ENCODE peak calls at places on chromosomes 3 and 15, in seven cellular contexts. One of them, this sample, is unnamed.

GRCh38 chr3:19173945-19174344 is 25.6 kb downstream of the KCNH8 start:
- DNase-seq in lower leg skin: no peak
- DNase-seq in fibroblast of lung: no peak
- DNase-seq in cardiac fibroblast: no peak
- DNase-seq in choroid plexus epithelial cell: no peak
- DNase-seq in fibroblast of pulmonary artery: no peak
- DNase-seq in AG10803: no peak
- DNase-seq in this sample: no peak

GRCh38 chr3:40873456-40873855 is 325.8 kb upstream of the CTNNB1 start:
- DNase-seq in fibroblast of lung: no peak
- DNase-seq in fibroblast of pulmonary artery: no peak
- DNase-seq in AG10803: no peak
- DNase-seq in cardiac fibroblast: no peak
- DNase-seq in lower leg skin: no peak
- DNase-seq in choroid plexus epithelial cell: no peak
- DNase-seq in this sample: no peak

GRCh38 chr3:56812749-56813655 is 11.3 kb upstream of the ARHGEF3 start:
- DNase-seq in choroid plexus epithelial cell: peak; percentile 48
- DNase-seq in AG10803: no peak
- DNase-seq in fibroblast of pulmonary artery: peak; percentile 75
- DNase-seq in fibroblast of lung: peak; percentile 58
- DNase-seq in lower leg skin: no peak
- DNase-seq in cardiac fibroblast: peak; percentile 66
- DNase-seq in this sample: peak; percentile 80

GRCh38 chr3:148962513-148962912 is 28.8 kb upstream of the GYG1 start:
- DNase-seq in fibroblast of pulmonary artery: peak; percentile 92
- DNase-seq in choroid plexus epithelial cell: peak; percentile 86
- DNase-seq in cardiac fibroblast: peak; percentile 91
- DNase-seq in fibroblast of lung: peak; percentile 84
- DNase-seq in AG10803: peak; percentile 58
- DNase-seq in lower leg skin: no peak
- DNase-seq in this sample: peak; percentile 86

GRCh38 chr3:41075958-41076357 is 123.3 kb upstream of the CTNNB1 start:
- DNase-seq in AG10803: no peak
- DNase-seq in choroid plexus epithelial cell: peak; percentile 38
- DNase-seq in cardiac fibroblast: peak; percentile 23
- DNase-seq in fibroblast of lung: no peak
- DNase-seq in lower leg skin: no peak
- DNase-seq in fibroblast of pulmonary artery: peak; percentile 36
- DNase-seq in this sample: peak; percentile 2

GRCh38 chr15:41231536-41231935 is 468 bp downstream of the CHP1 start:
- DNase-seq in choroid plexus epithelial cell: no peak
- DNase-seq in AG10803: peak; percentile 5
- DNase-seq in lower leg skin: no peak
- DNase-seq in fibroblast of lung: no peak
- DNase-seq in fibroblast of pulmonary artery: peak; percentile 5
- DNase-seq in cardiac fibroblast: peak; percentile 16
- DNase-seq in this sample: peak; percentile 21

GRCh38 chr3:113035387-113035982 is 44.7 kb downstream of the GTPBP8 start:
- DNase-seq in lower leg skin: no peak
- DNase-seq in cardiac fibroblast: peak; percentile 73
- DNase-seq in fibroblast of pulmonary artery: peak; percentile 76
- DNase-seq in fibroblast of lung: peak; percentile 42
- DNase-seq in AG10803: peak; percentile 69
- DNase-seq in choroid plexus epithelial cell: peak; percentile 75
- DNase-seq in this sample: peak; percentile 70

GRCh38 chr3:73766599-73767378 is 142.0 kb upstream of the PDZRN3 start:
- DNase-seq in choroid plexus epithelial cell: peak; percentile 89
- DNase-seq in AG10803: peak; percentile 97
- DNase-seq in fibroblast of lung: peak; percentile 77
- DNase-seq in cardiac fibroblast: peak; percentile 95
- DNase-seq in lower leg skin: no peak
- DNase-seq in fibroblast of pulmonary artery: peak; percentile 88
- DNase-seq in this sample: peak; percentile 98

GRCh38 chr3:193768069-193768391 is 175.0 kb downstream of the OPA1 start:
- DNase-seq in fibroblast of pulmonary artery: peak; percentile 38
- DNase-seq in lower leg skin: no peak
- DNase-seq in cardiac fibroblast: peak; percentile 66
- DNase-seq in fibroblast of lung: peak; percentile 82
- DNase-seq in AG10803: peak; percentile 6
- DNase-seq in choroid plexus epithelial cell: peak; percentile 74
- DNase-seq in this sample: peak; percentile 89

GRCh38 chr3:146968204-146968651 is 363.1 kb upstream of the PLSCR5 start:
- DNase-seq in choroid plexus epithelial cell: peak; percentile 88
- DNase-seq in AG10803: peak; percentile 97
- DNase-seq in fibroblast of pulmonary artery: peak; percentile 76
- DNase-seq in cardiac fibroblast: peak; percentile 69
- DNase-seq in fibroblast of lung: peak; percentile 97
- DNase-seq in lower leg skin: no peak
- DNase-seq in this sample: peak; percentile 89

GRCh38 chr15:45112143-45112591 is 1.8 kb downstream of the DUOX2 start:
- DNase-seq in fibroblast of lung: no peak
- DNase-seq in fibroblast of pulmonary artery: no peak
- DNase-seq in lower leg skin: no peak
- DNase-seq in choroid plexus epithelial cell: no peak
- DNase-seq in AG10803: no peak
- DNase-seq in cardiac fibroblast: no peak
- DNase-seq in this sample: no peak
- H3K4me3 ChIP-seq in fibroblast of lung: no peak overlapping the region
- H3K4me3 ChIP-seq in fibroblast of pulmonary artery: no peak overlapping the region
- H3K4me3 ChIP-seq in lower leg skin: no peak overlapping the region
- H3K4me3 ChIP-seq in choroid plexus epithelial cell: no peak overlapping the region
- H3K4me3 ChIP-seq in AG10803: no peak overlapping the region
- H3K4me3 ChIP-seq in cardiac fibroblast: no peak overlapping the region
- H3K4me3 ChIP-seq in this sample: no peak overlapping the region

GRCh38 chr3:170947018-170947769 is 38.8 kb upstream of the EIF5A2 start:
- DNase-seq in AG10803: no peak
- DNase-seq in lower leg skin: no peak
- DNase-seq in choroid plexus epithelial cell: no peak
- DNase-seq in fibroblast of lung: no peak
- DNase-seq in cardiac fibroblast: no peak
- DNase-seq in fibroblast of pulmonary artery: no peak
- DNase-seq in this sample: no peak
- TF ChIP-seq CTCF in AG10803: no peak
- TF ChIP-seq CTCF in lower leg skin: no peak
- TF ChIP-seq CTCF in choroid plexus epithelial cell: no peak
- TF ChIP-seq CTCF in fibroblast of lung: no peak
- TF ChIP-seq CTCF in cardiac fibroblast: no peak
- TF ChIP-seq CTCF in fibroblast of pulmonary artery: no peak
- TF ChIP-seq CTCF in this sample: no peak

GRCh38 chr3:2516762-2517441 is 418.2 kb downstream of the CNTN4 start:
- DNase-seq in lower leg skin: no peak
- DNase-seq in AG10803: no peak
- DNase-seq in choroid plexus epithelial cell: no peak
- DNase-seq in cardiac fibroblast: no peak
- DNase-seq in fibroblast of lung: no peak
- DNase-seq in fibroblast of pulmonary artery: no peak
- DNase-seq in this sample: no peak

GRCh38 chr3:2514031-2514430 is 415.4 kb downstream of the CNTN4 start:
- DNase-seq in AG10803: no peak
- DNase-seq in fibroblast of lung: no peak
- DNase-seq in lower leg skin: no peak
- DNase-seq in choroid plexus epithelial cell: no peak
- DNase-seq in cardiac fibroblast: no peak
- DNase-seq in fibroblast of pulmonary artery: no peak
- DNase-seq in this sample: no peak

GRCh38 chr3:2510746-2511145 is 412.1 kb downstream of the CNTN4 start:
- DNase-seq in fibroblast of pulmonary artery: no peak
- DNase-seq in fibroblast of lung: no peak
- DNase-seq in choroid plexus epithelial cell: no peak
- DNase-seq in AG10803: no peak
- DNase-seq in lower leg skin: no peak
- DNase-seq in cardiac fibroblast: no peak
- DNase-seq in this sample: no peak

DNA sequence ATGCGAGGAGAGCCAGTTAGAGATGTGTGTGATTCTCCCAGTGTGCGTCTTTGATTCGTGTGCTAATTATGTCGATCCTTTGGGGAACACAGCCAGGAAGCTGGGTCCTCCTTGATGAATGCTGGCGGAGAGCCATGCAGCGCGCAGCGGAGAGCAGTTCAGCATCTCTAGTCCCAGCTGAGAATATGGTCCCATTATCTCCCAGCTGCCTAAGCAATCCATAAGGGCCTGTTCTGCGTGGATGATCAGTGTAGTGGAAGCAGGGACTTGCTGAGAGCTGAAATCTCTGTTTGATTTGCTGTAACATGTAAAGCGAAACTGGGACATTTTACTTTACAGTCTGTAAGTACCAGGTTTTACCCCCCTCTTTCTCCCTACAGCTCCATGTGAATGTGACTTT is 412.7 kb downstream of the CNTN4 start:
- DNase-seq in fibroblast of lung: no peak
- DNase-seq in choroid plexus epithelial cell: no peak
- DNase-seq in fibroblast of pulmonary artery: no peak
- DNase-seq in AG10803: no peak
- DNase-seq in cardiac fibroblast: no peak
- DNase-seq in lower leg skin: no peak
- DNase-seq in this sample: no peak
- H3K4me3 ChIP-seq in fibroblast of lung: no peak overlapping the region
- H3K4me3 ChIP-seq in choroid plexus epithelial cell: no peak overlapping the region
- H3K4me3 ChIP-seq in fibroblast of pulmonary artery: no peak overlapping the region
- H3K4me3 ChIP-seq in AG10803: no peak overlapping the region
- H3K4me3 ChIP-seq in cardiac fibroblast: no peak overlapping the region
- H3K4me3 ChIP-seq in lower leg skin: no peak overlapping the region
- H3K4me3 ChIP-seq in this sample: no peak overlapping the region

DNA sequence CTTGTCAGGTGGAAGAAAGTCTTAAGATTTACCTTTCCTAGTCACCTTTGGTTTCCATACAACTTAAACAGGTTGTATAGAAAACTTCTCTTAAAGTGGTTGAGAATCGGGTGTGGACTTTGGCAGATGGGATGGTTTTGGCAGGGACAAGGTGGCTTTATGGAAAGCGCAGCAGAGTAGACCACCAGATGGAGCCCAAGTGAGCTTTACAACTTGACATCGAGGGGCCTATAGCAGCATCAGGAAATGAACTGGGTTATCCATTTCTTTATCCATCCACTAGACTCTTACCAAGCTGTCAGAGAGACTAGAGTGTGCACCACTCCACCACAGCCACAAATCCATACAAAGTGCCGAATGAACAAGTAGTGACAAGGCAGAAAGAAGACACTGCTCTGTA is 85.3 kb upstream of the MBNL1 start:
- DNase-seq in choroid plexus epithelial cell: peak; percentile 73
- DNase-seq in lower leg skin: no peak
- DNase-seq in cardiac fibroblast: peak; percentile 56
- DNase-seq in fibroblast of lung: no peak
- DNase-seq in fibroblast of pulmonary artery: peak; percentile 64
- DNase-seq in AG10803: no peak
- DNase-seq in this sample: peak; percentile 49
- TF ChIP-seq CTCF in choroid plexus epithelial cell: peak; percentile 79
- TF ChIP-seq CTCF in lower leg skin: no peak
- TF ChIP-seq CTCF in cardiac fibroblast: peak; percentile 56
- TF ChIP-seq CTCF in fibroblast of lung: peak; percentile 25
- TF ChIP-seq CTCF in fibroblast of pulmonary artery: peak; percentile 59
- TF ChIP-seq CTCF in AG10803: peak; percentile 14
- TF ChIP-seq CTCF in this sample: peak; percentile 43

DNA sequence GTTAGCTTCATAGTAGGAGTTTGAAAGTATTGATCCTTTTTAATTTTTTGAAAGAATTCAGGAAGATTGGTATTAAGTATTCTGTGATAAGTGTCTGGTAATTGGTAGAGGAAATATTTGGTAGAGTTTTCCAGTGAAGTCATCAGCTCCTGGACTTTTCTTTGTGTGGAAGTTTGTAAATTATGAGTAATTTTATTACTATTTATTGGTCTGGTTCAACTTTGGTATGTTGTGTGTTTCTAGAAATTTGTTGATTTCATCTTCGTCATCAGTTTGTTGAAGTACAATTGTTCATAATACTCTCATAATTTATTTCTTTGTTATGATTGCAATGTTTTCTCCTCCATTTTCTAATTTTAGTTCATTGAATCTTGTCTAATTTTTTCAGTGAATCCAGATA is 832.0 kb downstream of the OTOL1 start:
- DNase-seq in fibroblast of pulmonary artery: no peak
- DNase-seq in cardiac fibroblast: no peak
- DNase-seq in choroid plexus epithelial cell: no peak
- DNase-seq in AG10803: no peak
- DNase-seq in fibroblast of lung: no peak
- DNase-seq in lower leg skin: no peak
- DNase-seq in this sample: no peak
- H3K4me3 ChIP-seq in fibroblast of pulmonary artery: no peak overlapping the region
- H3K4me3 ChIP-seq in cardiac fibroblast: no peak overlapping the region
- H3K4me3 ChIP-seq in choroid plexus epithelial cell: no peak overlapping the region
- H3K4me3 ChIP-seq in AG10803: no peak overlapping the region
- H3K4me3 ChIP-seq in fibroblast of lung: no peak overlapping the region
- H3K4me3 ChIP-seq in lower leg skin: no peak overlapping the region
- H3K4me3 ChIP-seq in this sample: no peak overlapping the region

GRCh38 chr3:119794971-119795612 is 13.2 kb downstream of the NR1I2 start:
- DNase-seq in cardiac fibroblast: peak; percentile 17
- DNase-seq in choroid plexus epithelial cell: peak; percentile 16
- DNase-seq in fibroblast of pulmonary artery: peak; percentile 13
- DNase-seq in fibroblast of lung: peak; percentile 8
- DNase-seq in AG10803: no peak
- DNase-seq in lower leg skin: peak; percentile 26
- DNase-seq in this sample: peak; percentile 22
- TF ChIP-seq CTCF in cardiac fibroblast: no peak
- TF ChIP-seq CTCF in choroid plexus epithelial cell: no peak
- TF ChIP-seq CTCF in fibroblast of pulmonary artery: no peak
- TF ChIP-seq CTCF in fibroblast of lung: no peak
- TF ChIP-seq CTCF in AG10803: no peak
- TF ChIP-seq CTCF in lower leg skin: no peak
- TF ChIP-seq CTCF in this sample: no peak

GRCh38 chr15:85751731-85752421 is 42.8 kb downstream of the KLHL25 start:
- DNase-seq in AG10803: no peak
- DNase-seq in cardiac fibroblast: no peak
- DNase-seq in fibroblast of pulmonary artery: no peak
- DNase-seq in fibroblast of lung: no peak
- DNase-seq in lower leg skin: peak; percentile 81
- DNase-seq in choroid plexus epithelial cell: no peak
- DNase-seq in this sample: no peak
- H3K4me3 ChIP-seq in AG10803: no peak overlapping the region
- H3K4me3 ChIP-seq in cardiac fibroblast: no peak overlapping the region
- H3K4me3 ChIP-seq in fibroblast of pulmonary artery: no peak overlapping the region
- H3K4me3 ChIP-seq in fibroblast of lung: no peak overlapping the region
- H3K4me3 ChIP-seq in lower leg skin: no peak overlapping the region
- H3K4me3 ChIP-seq in choroid plexus epithelial cell: no peak overlapping the region
- H3K4me3 ChIP-seq in this sample: no peak overlapping the region

GRCh38 chr15:62706361-62706760 is 336.2 kb upstream of the TPM1 start:
- DNase-seq in fibroblast of pulmonary artery: peak; percentile 3
- DNase-seq in lower leg skin: no peak
- DNase-seq in fibroblast of lung: no peak
- DNase-seq in AG10803: peak; percentile 9
- DNase-seq in choroid plexus epithelial cell: peak; percentile 3
- DNase-seq in cardiac fibroblast: peak; percentile 12
- DNase-seq in this sample: peak; percentile 47
- TF ChIP-seq CTCF in fibroblast of pulmonary artery: no peak
- TF ChIP-seq CTCF in lower leg skin: no peak
- TF ChIP-seq CTCF in fibroblast of lung: no peak
- TF ChIP-seq CTCF in AG10803: no peak
- TF ChIP-seq CTCF in choroid plexus epithelial cell: no peak
- TF ChIP-seq CTCF in cardiac fibroblast: no peak
- TF ChIP-seq CTCF in this sample: no peak